ENCODE peak calls at places on chromosome 9, in five cellular contexts. One of them, this sample, is unnamed.

GRCh38 chr9:110115868-110116542 is 92.0 kb downstream of the C9orf152 start:
- DNase-seq in neuronal stem cell: no peak
- DNase-seq in H9: no peak
- DNase-seq in IMR-90: peak
- DNase-seq in mesendoderm: peak
- DNase-seq in this sample: no peak

GRCh38 chr9:14652729-14653377 is 40.4 kb downstream of the ZDHHC21 start:
- DNase-seq in IMR-90: peak
- DNase-seq in H9: no peak
- DNase-seq in mesendoderm: peak
- DNase-seq in neuronal stem cell: peak
- DNase-seq in this sample: no peak

GRCh38 chr9:35520404-35520790 is 30.5 kb downstream of the RUSC2 start:
- DNase-seq in neuronal stem cell: no peak
- DNase-seq in IMR-90: peak
- DNase-seq in H9: no peak
- DNase-seq in mesendoderm: no peak
- DNase-seq in this sample: no peak

GRCh38 chr9:9961934-9962333 is 650.9 kb downstream of the PTPRD start:
- DNase-seq in IMR-90: no peak
- DNase-seq in mesendoderm: no peak
- DNase-seq in neuronal stem cell: no peak
- DNase-seq in H9: no peak
- DNase-seq in this sample: no peak

GRCh38 chr9:125361837-125362531 is 100.4 kb downstream of the GAPVD1 start:
- DNase-seq in IMR-90: peak
- DNase-seq in mesendoderm: peak
- DNase-seq in H9: no peak
- DNase-seq in neuronal stem cell: no peak
- DNase-seq in this sample: no peak

GRCh38 chr9:76136986-76137385 is 246.5 kb downstream of the PCSK5 start:
- DNase-seq in mesendoderm: peak
- DNase-seq in IMR-90: peak
- DNase-seq in neuronal stem cell: no peak
- DNase-seq in H9: no peak
- DNase-seq in this sample: no peak

GRCh38 chr9:137985637-137986071 is 108.1 kb downstream of the CACNA1B start:
- DNase-seq in mesendoderm: no peak
- DNase-seq in H9: no peak
- DNase-seq in IMR-90: no peak
- DNase-seq in neuronal stem cell: no peak
- DNase-seq in this sample: no peak

GRCh38 chr9:75593920-75594319 is 296.6 kb upstream of the PCSK5 start:
- DNase-seq in neuronal stem cell: no peak
- DNase-seq in mesendoderm: no peak
- DNase-seq in IMR-90: no peak
- DNase-seq in H9: no peak
- DNase-seq in this sample: no peak

GRCh38 chr9:109968702-109969450 is 188.9 kb downstream of the PALM2AKAP2 start:
- DNase-seq in H9: peak
- DNase-seq in neuronal stem cell: no peak
- DNase-seq in IMR-90: peak
- DNase-seq in mesendoderm: peak
- DNase-seq in this sample: peak

GRCh38 chr9:22683393-22684075 is 236.9 kb downstream of the DMRTA1 start:
- DNase-seq in neuronal stem cell: no peak
- DNase-seq in mesendoderm: peak
- DNase-seq in H9: no peak
- DNase-seq in IMR-90: peak
- DNase-seq in this sample: no peak

GRCh38 chr9:34072868-34073590 is 24.3 kb upstream of the UBAP2 start:
- DNase-seq in H9: peak
- DNase-seq in neuronal stem cell: no peak
- DNase-seq in IMR-90: peak
- DNase-seq in mesendoderm: peak
- DNase-seq in this sample: peak

GRCh38 chr9:26175264-26175663 is 497.0 kb upstream of the TUSC1 start:
- DNase-seq in neuronal stem cell: no peak
- DNase-seq in H9: no peak
- DNase-seq in IMR-90: no peak
- DNase-seq in mesendoderm: peak
- DNase-seq in this sample: no peak

GRCh38 chr9:13083973-13084528 is 195.4 kb downstream of the MPDZ start:
- DNase-seq in neuronal stem cell: no peak
- DNase-seq in mesendoderm: no peak
- DNase-seq in IMR-90: peak
- DNase-seq in H9: no peak
- DNase-seq in this sample: no peak

GRCh38 chr9:109110326-109111014 is 9.3 kb downstream of the TMEM245 start:
- DNase-seq in IMR-90: peak
- DNase-seq in neuronal stem cell: no peak
- DNase-seq in H9: no peak
- DNase-seq in mesendoderm: no peak
- DNase-seq in this sample: no peak

GRCh38 chr9:114678847-114679246 is 3.1 kb downstream of the TEX48 start:
- DNase-seq in mesendoderm: no peak
- DNase-seq in IMR-90: peak
- DNase-seq in H9: no peak
- DNase-seq in neuronal stem cell: no peak
- DNase-seq in this sample: no peak

GRCh38 chr9:114680266-114681011 is 1.6 kb downstream of the TEX48 start:
- DNase-seq in IMR-90: no peak
- DNase-seq in H9: no peak
- DNase-seq in mesendoderm: peak
- DNase-seq in neuronal stem cell: no peak
- DNase-seq in this sample: no peak

GRCh38 chr9:114677418-114677817 is 4.6 kb downstream of the TEX48 start:
- DNase-seq in IMR-90: peak
- DNase-seq in neuronal stem cell: no peak
- DNase-seq in H9: no peak
- DNase-seq in mesendoderm: no peak
- DNase-seq in this sample: no peak

GRCh38 chr9:114674798-114675554 is 7.0 kb downstream of the TEX48 start:
- DNase-seq in mesendoderm: no peak
- DNase-seq in IMR-90: peak
- DNase-seq in H9: no peak
- DNase-seq in neuronal stem cell: no peak
- DNase-seq in this sample: no peak

GRCh38 chr9:114678130-114678529 is 3.9 kb downstream of the TEX48 start:
- DNase-seq in IMR-90: no peak
- DNase-seq in mesendoderm: no peak
- DNase-seq in H9: no peak
- DNase-seq in neuronal stem cell: no peak
- DNase-seq in this sample: no peak
- H3K4ac ChIP-seq in IMR-90: peak
- H3K4ac ChIP-seq in mesendoderm: no peak
- H3K4ac ChIP-seq in H9: no peak
- H3K4ac ChIP-seq in neuronal stem cell: no peak
- H3K4ac ChIP-seq in this sample: no peak

GRCh38 chr9:91191443-91192378 is 170.0 kb downstream of the AUH start:
- DNase-seq in neuronal stem cell: no peak
- DNase-seq in mesendoderm: no peak
- DNase-seq in IMR-90: no peak
- DNase-seq in H9: no peak
- DNase-seq in this sample: no peak
- H3K4ac ChIP-seq in neuronal stem cell: no peak
- H3K4ac ChIP-seq in mesendoderm: no peak
- H3K4ac ChIP-seq in IMR-90: peak
- H3K4ac ChIP-seq in H9: no peak
- H3K4ac ChIP-seq in this sample: no peak

DNA sequence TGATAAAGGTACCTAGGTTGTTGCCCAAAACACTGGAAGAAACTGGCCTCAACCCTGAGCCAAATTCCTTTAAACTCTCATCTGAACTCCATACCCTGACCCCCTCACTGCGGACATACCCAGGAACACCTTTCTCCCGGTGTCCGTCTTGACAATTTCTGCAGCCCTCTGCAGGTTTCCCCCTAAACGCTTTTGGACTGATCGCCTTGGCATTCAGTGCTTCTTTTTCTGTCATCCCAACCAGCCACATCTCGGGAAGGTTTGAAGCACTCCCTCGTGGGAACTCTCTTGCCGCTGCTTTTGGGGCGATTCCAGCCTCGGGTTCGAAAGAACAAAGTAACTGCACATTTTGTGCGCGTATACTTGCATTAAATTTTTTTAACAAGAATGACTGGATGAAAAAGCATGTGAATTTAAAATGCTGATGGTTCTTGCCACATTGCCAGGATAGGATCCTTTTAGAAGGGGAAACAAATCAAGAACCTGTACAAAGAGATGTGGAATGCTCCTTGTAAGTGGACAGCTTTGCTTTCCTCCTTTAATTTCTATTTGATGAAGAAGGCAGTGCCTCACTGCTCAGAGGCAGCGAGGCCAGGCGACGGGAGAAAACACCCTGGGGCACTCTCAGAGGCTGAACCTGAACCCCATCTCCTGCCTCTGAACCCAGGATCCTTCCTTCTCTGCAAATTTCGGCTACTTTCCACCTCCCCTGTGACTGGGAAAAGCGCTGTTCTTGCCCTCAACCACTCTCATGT is 615 bp downstream of the PSMD5 start:
- DNase-seq in neuronal stem cell: peak
- DNase-seq in H9: no peak
- DNase-seq in mesendoderm: peak
- DNase-seq in IMR-90: peak
- DNase-seq in this sample: no peak
- H3K4ac ChIP-seq in neuronal stem cell: peak
- H3K4ac ChIP-seq in H9: no peak
- H3K4ac ChIP-seq in mesendoderm: no peak
- H3K4ac ChIP-seq in IMR-90: peak
- H3K4ac ChIP-seq in this sample: peak

GRCh38 chr9:81874926-81875325 is 53.3 kb upstream of the SPATA31D4 start:
- DNase-seq in mesendoderm: no peak
- DNase-seq in neuronal stem cell: no peak
- DNase-seq in IMR-90: peak
- DNase-seq in H9: no peak
- DNase-seq in this sample: no peak

GRCh38 chr9:81874228-81874627 is 54.0 kb upstream of the SPATA31D4 start:
- DNase-seq in mesendoderm: no peak
- DNase-seq in H9: no peak
- DNase-seq in IMR-90: no peak
- DNase-seq in neuronal stem cell: no peak
- DNase-seq in this sample: no peak

GRCh38 chr9:81878530-81878929 is 49.7 kb upstream of the SPATA31D4 start:
- DNase-seq in H9: no peak
- DNase-seq in mesendoderm: no peak
- DNase-seq in IMR-90: no peak
- DNase-seq in neuronal stem cell: no peak
- DNase-seq in this sample: no peak

GRCh38 chr9:81879501-81879916 is 48.7 kb upstream of the SPATA31D4 start:
- DNase-seq in neuronal stem cell: no peak
- DNase-seq in mesendoderm: no peak
- DNase-seq in IMR-90: peak
- DNase-seq in H9: no peak
- DNase-seq in this sample: no peak

DNA sequence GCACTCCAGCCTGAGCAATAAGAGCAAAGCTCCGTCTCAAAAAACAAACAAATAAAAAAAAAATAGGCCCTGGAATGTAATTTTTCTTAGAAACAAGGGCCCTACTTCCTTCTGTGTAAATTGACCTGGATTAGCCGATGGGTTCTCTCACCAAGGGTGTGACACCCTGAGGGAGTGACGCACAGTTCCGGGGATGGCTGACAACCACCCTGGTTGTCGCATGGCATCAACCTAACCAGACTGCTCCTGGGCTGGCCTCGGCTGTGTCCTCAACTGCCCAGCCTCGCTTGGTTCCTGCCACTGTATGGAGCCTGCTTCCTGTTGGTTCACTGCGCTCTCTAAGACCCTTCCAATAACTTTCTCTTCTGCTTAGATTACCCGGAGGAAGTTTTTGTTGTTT is 51.2 kb upstream of the SPATA31D4 start:
- DNase-seq in neuronal stem cell: no peak
- DNase-seq in IMR-90: no peak
- DNase-seq in H9: no peak
- DNase-seq in mesendoderm: no peak
- DNase-seq in this sample: no peak
- H3K4ac ChIP-seq in neuronal stem cell: no peak
- H3K4ac ChIP-seq in IMR-90: peak
- H3K4ac ChIP-seq in H9: no peak
- H3K4ac ChIP-seq in mesendoderm: no peak
- H3K4ac ChIP-seq in this sample: peak

DNA sequence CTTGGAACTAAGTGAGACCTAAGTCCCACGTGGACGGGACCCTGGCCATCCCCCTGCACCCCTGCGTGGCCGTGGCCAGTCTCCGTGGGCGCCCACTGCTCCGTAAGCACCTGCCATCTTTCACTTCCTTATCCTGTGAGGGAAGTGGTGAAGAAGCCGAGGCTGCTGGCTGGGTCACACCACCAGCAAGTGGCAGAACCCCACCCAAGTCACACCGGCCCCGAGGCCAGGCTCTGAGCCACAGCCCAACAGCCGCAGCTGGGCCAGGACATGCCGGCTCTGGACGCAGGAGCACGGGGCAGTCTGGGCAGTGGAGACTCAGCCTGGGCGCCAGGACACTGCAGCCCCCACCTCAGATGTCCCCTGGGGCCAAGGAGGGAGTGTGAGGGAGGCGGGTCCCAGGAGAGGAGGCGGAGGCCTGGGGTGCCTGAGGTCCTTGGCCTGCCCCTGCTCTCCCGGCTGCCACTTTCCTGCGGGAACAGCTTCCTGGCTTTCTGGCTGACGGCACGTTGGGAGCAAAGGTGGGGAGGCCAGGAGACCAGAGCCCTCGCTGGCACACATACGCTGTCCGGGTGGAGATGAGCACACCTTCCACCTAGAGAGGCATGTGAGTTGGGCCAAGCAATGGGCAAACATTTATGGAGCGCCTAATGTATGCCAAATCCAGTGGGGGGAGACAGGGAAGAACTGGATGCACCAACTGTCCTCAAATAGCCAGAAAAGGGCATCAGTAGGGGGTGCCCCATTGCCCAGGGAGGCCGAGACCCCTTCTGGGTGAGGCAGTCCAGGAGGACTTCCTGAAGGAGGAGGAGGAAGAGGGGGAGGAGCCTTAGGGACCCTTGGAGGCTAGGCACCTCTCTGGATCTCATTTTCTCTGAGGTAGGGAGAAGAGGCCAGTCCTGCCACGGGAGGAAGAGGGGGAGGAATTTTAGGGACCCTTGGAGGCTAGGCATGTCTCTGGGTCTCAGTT is 43.9 kb upstream of the EGFL7 start:
- DNase-seq in IMR-90: no peak
- DNase-seq in mesendoderm: no peak
- DNase-seq in neuronal stem cell: no peak
- DNase-seq in H9: no peak
- DNase-seq in this sample: no peak
- H3K4ac ChIP-seq in IMR-90: no peak
- H3K4ac ChIP-seq in mesendoderm: no peak
- H3K4ac ChIP-seq in neuronal stem cell: no peak
- H3K4ac ChIP-seq in H9: no peak
- H3K4ac ChIP-seq in this sample: no peak